ENCODE peak calls at places on chromosomes 3 and 15, in five cellular contexts. H, G, C, Z and D are unnamed samples.

GRCh38 chr15:33988384-33988783 is 20.1 kb downstream of the CHRM5 start:
- DNase-seq in Z (no peak), G (no peak), C (no peak), H (no peak), D (no peak)

GRCh38 chr15:41790756-41791546 is 16.7 kb downstream of the MAPKBP1 start:
- DNase-seq in G (no peak), C (peak), H (no peak), Z (no peak), D (no peak)

GRCh38 chr15:77030042-77030927 is 35.4 kb downstream of the PSTPIP1 start:
- DNase-seq in C (no peak), G (no peak), H (peak), Z (no peak), D (no peak)

GRCh38 chr3:127196002-127196401 is 3.1 kb downstream of the PRR23E start:
- DNase-seq in H (no peak), Z (no peak), C (no peak), G (no peak), D (no peak)

GRCh38 chr15:65263313-65263712 is 23.4 kb downstream of the PARP16 start:
- DNase-seq in C (no peak), G (no peak), H (peak), Z (no peak), D (no peak)

GRCh38 chr3:151305081-151305777 is 11.4 kb downstream of the GPR87 start:
- DNase-seq in G (peak), Z (no peak), C (peak), H (no peak), D (no peak)

GRCh38 chr3:128067481-128067880 is 15.2 kb downstream of the SEC61A1 start:
- DNase-seq in Z (no peak), G (no peak), C (no peak), H (peak), D (no peak)

GRCh38 chr3:89278305-89278704 is 170.9 kb downstream of the EPHA3 start:
- DNase-seq in G (no peak), C (no peak), H (no peak), Z (no peak), D (no peak)

GRCh38 chr3:51966016-51966415 is 1.2 kb downstream of the PCBP4 start:
- DNase-seq in Z (no peak), C (no peak), G (no peak), H (no peak), D (no peak)

GRCh38 chr15:98428253-98428989 is 219.9 kb upstream of the IGF1R start:
- DNase-seq in Z (peak), H (peak), G (peak), C (peak), D (no peak)

GRCh38 chr3:58433400-58434169 is at the start of gene PDHB:
- DNase-seq in Z (peak), C (peak), H (peak), G (peak), D (peak)